ENCODE peak calls at places on chromosomes 2 and 18, in seven cellular contexts. Q is thoracic aorta, V is dorsolateral prefrontal cortex, S is hepatocyte, G is IMR-90, M is GM23338, A is left ventricle myocardium inferior. C is an unnamed sample.

GRCh38 chr2:239108459-239108858 is 260.6 kb downstream of the TWIST2 start:
- DNase-seq in Q (no peak), V (no peak), S (no peak), G (no peak), M (peak; percentile 18), A (no peak), C (no peak)

GRCh38 chr2:6881516-6881915 is 3.9 kb downstream of the RSAD2 start:
- DNase-seq in Q (no peak), V (no peak), S (no peak), G (no peak), M (no peak), A (no peak), C (no peak)

GRCh38 chr2:233811087-233811486 is 33.0 kb downstream of the MROH2A start:
- DNase-seq in Q (no peak), V (peak; percentile 4), S (no peak), G (no peak), M (no peak), A (no peak), C (no peak)

GRCh38 chr2:67400560-67401464 is 3.7 kb downstream of the ETAA1 start:
- DNase-seq in Q (no peak), V (no peak), S (no peak), G (peak; percentile 71), M (no peak), A (no peak), C (no peak)

GRCh38 chr2:75582840-75583239 is 22.1 kb upstream of the EVA1A start:
- DNase-seq in Q (no peak), V (no peak), S (no peak), G (peak; percentile 57), M (no peak), A (no peak), C (no peak)

GRCh38 chr2:12321886-12322285 is 394.9 kb upstream of the TRIB2 start:
- DNase-seq in Q (no peak), V (no peak), S (no peak), G (peak; percentile 31), M (no peak), A (no peak), C (no peak)

GRCh38 chr2:96870631-96871255 is 863 bp upstream of the SEMA4C start:
- DNase-seq in Q (no peak), V (peak; percentile 52), S (peak; percentile 58), G (no peak), M (peak; percentile 34), A (no peak), C (no peak)

GRCh38 chr2:208195477-208195876 is 5.6 kb upstream of the C2orf80 start:
- DNase-seq in Q (no peak), V (no peak), S (no peak), G (no peak), M (no peak), A (no peak), C (no peak)

GRCh38 chr18:77754475-77755044 is 504.9 kb downstream of the GALR1 start:
- DNase-seq in Q (no peak), V (no peak), S (no peak), G (no peak), M (no peak), A (no peak), C (no peak)

GRCh38 chr2:26885651-26886329 is 37.9 kb downstream of the DPYSL5 start:
- DNase-seq in Q (no peak), V (no peak), S (peak; percentile 1), G (no peak), M (no peak), A (no peak), C (no peak)

GRCh38 chr2:157696036-157696435 is 67.4 kb upstream of the ACVR1C start:
- DNase-seq in Q (no peak), V (no peak), S (no peak), G (peak; percentile 85), M (no peak), A (no peak), C (peak; percentile 38)

GRCh38 chr2:28096421-28096820 is 205.9 kb downstream of the BABAM2 start:
- DNase-seq in Q (no peak), V (no peak), S (no peak), G (peak; percentile 49), M (no peak), A (no peak), C (no peak)

GRCh38 chr2:212348501-212348900 is 190.1 kb downstream of the ERBB4 start:
- DNase-seq in Q (no peak), V (no peak), S (no peak), G (no peak), M (no peak), A (no peak), C (no peak)

GRCh38 chr2:98935777-98936132 is 270 bp downstream of the CRACDL start:
- DNase-seq in Q (no peak), V (no peak), S (no peak), G (no peak), M (no peak), A (no peak), C (no peak)

GRCh38 chr2:199692489-199692888 is 158.5 kb downstream of the FTCDNL1 start:
- DNase-seq in Q (no peak), V (no peak), S (peak; percentile 25), G (no peak), M (no peak), A (no peak), C (no peak)

GRCh38 chr18:8627107-8627472 is 17.9 kb downstream of the RAB12 start:
- DNase-seq in Q (no peak), V (peak; percentile 58), S (no peak), G (no peak), M (no peak), A (no peak), C (no peak)

GRCh38 chr2:2577366-2577765 is 246.3 kb upstream of the MYT1L start:
- DNase-seq in Q (no peak), V (peak; percentile 97), S (no peak), G (no peak), M (no peak), A (no peak), C (no peak)

GRCh38 chr18:34892379-34892778 is 148.8 kb upstream of the MAPRE2 start:
- DNase-seq in Q (no peak), V (no peak), S (no peak), G (no peak), M (no peak), A (no peak), C (no peak)

GRCh38 chr2:84792856-84793522 is 87.9 kb downstream of the TRABD2A start:
- DNase-seq in Q (no peak), V (no peak), S (no peak), G (peak; percentile 60), M (no peak), A (no peak), C (no peak)

GRCh38 chr2:132668986-132669853 is 785 bp downstream of the LYPD1 start:
- DNase-seq in Q (no peak), V (no peak), S (peak; percentile 52), G (no peak), M (peak; percentile 68), A (no peak), C (no peak)

GRCh38 chr2:219441451-219442205 is 7.0 kb downstream of the SPEG start:
- DNase-seq in Q (no peak), V (no peak), S (peak; percentile 82), G (peak; percentile 54), M (peak; percentile 72), A (no peak), C (no peak)

GRCh38 chr2:22020101-22020742 is 896.5 kb downstream of the TDRD15 start:
- DNase-seq in Q (no peak), V (no peak), S (no peak), G (peak; percentile 8), M (no peak), A (no peak), C (no peak)

GRCh38 chr2:10235099-10235908 is 67.4 kb upstream of the HPCAL1 start:
- DNase-seq in Q (no peak), V (no peak), S (no peak), G (no peak), M (no peak), A (no peak), C (no peak)

DNA sequence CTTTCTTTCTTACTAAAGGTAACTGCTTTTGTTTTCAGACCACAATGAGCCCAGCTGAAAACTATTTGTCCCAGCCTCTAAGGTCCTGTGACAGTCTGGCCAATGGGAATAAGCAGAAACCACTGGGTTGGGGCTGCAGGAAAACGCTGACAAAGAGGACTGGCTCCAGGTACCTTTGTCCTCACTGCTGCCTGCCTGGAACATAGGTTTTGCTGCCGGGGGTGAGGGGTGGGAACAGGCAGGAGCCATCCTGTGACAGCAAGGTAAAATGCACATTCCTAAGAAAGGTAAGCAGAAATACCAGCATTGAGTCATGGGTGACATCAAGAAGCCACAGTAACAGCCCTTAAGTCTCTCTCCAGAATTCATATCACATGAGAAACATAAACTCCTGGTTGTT is 21.6 kb downstream of the PTPN2 start:
- DNase-seq in Q (no peak), V (no peak), S (peak; percentile 76), G (no peak), M (peak; percentile 95), A (no peak), C (no peak)
- H3K4me3 ChIP-seq in Q (no peak overlapping the region), V (no peak overlapping the region), S (no peak overlapping the region), G (no peak overlapping the region), M (no peak overlapping the region), A (no peak overlapping the region), C (no peak overlapping the region)

GRCh38 chr2:71788601-71789240 is 335.4 kb downstream of the DYSF start:
- DNase-seq in Q (no peak), V (no peak), S (no peak), G (no peak), M (no peak), A (no peak), C (no peak)
- TF ChIP-seq CTCF in Q (no peak), V (no peak), S (no peak), G (no peak), M (no peak), A (no peak), C (no peak)

GRCh38 chr18:10787293-10787901 is 261.6 kb downstream of the NAPG start:
- DNase-seq in Q (peak; percentile 41), V (peak; percentile 85), S (peak; percentile 89), G (peak; percentile 80), M (peak; percentile 91), A (peak; percentile 64), C (peak; percentile 50)

GRCh38 chr18:10791141-10791808 is 265.4 kb downstream of the NAPG start:
- DNase-seq in Q (no peak), V (no peak), S (no peak), G (peak; percentile 20), M (no peak), A (no peak), C (no peak)

GRCh38 chr18:10794771-10795170 is 268.9 kb downstream of the NAPG start:
- DNase-seq in Q (no peak), V (no peak), S (no peak), G (no peak), M (no peak), A (no peak), C (no peak)

GRCh38 chr18:10793730-10794370 is 268.0 kb downstream of the NAPG start:
- DNase-seq in Q (no peak), V (no peak), S (no peak), G (peak; percentile 21), M (no peak), A (no peak), C (no peak)

GRCh38 chr18:10792181-10792580 is 266.4 kb downstream of the NAPG start:
- DNase-seq in Q (no peak), V (no peak), S (no peak), G (peak; percentile 6), M (no peak), A (no peak), C (no peak)
- H3K27ac ChIP-seq in Q (no peak overlapping the region), V (no peak overlapping the region), S (no peak overlapping the region), G (no peak overlapping the region), M (no peak overlapping the region), A (no peak overlapping the region), C (no peak overlapping the region)

DNA sequence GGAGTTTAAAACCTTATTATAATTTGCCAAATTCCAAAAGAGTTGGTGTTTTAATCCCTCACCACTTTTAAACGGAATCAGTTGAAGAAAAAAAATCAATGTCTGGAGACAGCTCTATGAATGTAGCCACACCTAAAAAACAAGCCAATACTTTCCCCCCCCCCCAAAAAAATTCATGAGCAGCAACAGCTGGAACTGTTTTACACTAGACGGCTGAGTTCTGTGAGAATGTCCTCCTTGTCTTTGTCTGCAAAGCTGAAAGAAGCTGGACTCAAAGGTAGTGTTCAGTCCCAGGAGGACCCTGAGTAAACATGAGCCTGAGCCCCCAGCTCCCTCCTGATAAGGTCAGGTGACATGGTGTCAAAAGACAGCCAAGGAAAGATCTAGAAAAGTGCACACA is 68.2 kb downstream of the ZNF521 start:
- DNase-seq in Q (no peak), V (no peak), S (no peak), G (no peak), M (no peak), A (no peak), C (no peak)
- H3K4me3 ChIP-seq in Q (no peak overlapping the region), V (no peak overlapping the region), S (no peak overlapping the region), G (no peak overlapping the region), M (no peak overlapping the region), A (peak overlapping the region; percentile 46), C (no peak overlapping the region)